ENCODE peak calls at places on chromosomes 5 and 9, in nine cellular contexts. H, P, W, X, A, G, Z, K and R are unnamed samples.

GRCh38 chr9:129584136-129584535 is 36.8 kb downstream of the C9orf50 start:
- DNase-seq in G (peak; percentile 97), K (peak; percentile 92), A (no peak), H (peak; percentile 73), W (peak; percentile 91), Z (peak; percentile 83), X (no peak), P (peak; percentile 80), R (peak; percentile 49)

GRCh38 chr9:129610473-129611301 is 10.2 kb downstream of the C9orf50 start:
- DNase-seq in Z (peak; percentile 69), H (peak; percentile 82), P (peak; percentile 87), K (peak; percentile 92), G (peak; percentile 99), A (peak; percentile 96), W (peak; percentile 77), X (peak; percentile 78), R (peak; percentile 90)

GRCh38 chr5:72988769-72989168 is 32.9 kb downstream of the FCHO2 start:
- DNase-seq in G (no peak), P (no peak), X (no peak), W (peak; percentile 57), A (no peak), Z (no peak), H (no peak), K (no peak), R (no peak)

GRCh38 chr5:154244476-154244875 is 53.9 kb downstream of the GALNT10 start:
- DNase-seq in X (no peak), A (no peak), P (no peak), G (no peak), Z (peak; percentile 22), H (no peak), K (no peak), W (no peak), R (no peak)

GRCh38 chr9:90795879-90796317 is 5.7 kb upstream of the SYK start:
- DNase-seq in H (no peak), X (no peak), G (no peak), W (no peak), A (no peak), P (no peak), K (no peak), Z (no peak), R (no peak)

GRCh38 chr5:115196161-115196560 is 26.5 kb upstream of the TRIM36 start:
- DNase-seq in Z (no peak), W (no peak), G (no peak), H (no peak), K (no peak), X (no peak), P (no peak), A (no peak), R (no peak)

GRCh38 chr5:124238350-124238749 is 508.1 kb downstream of the ZNF608 start:
- DNase-seq in H (no peak), Z (no peak), K (no peak), W (no peak), P (no peak), X (no peak), G (no peak), A (no peak), R (no peak)

GRCh38 chr5:93512799-93513198 is 68.2 kb downstream of the NR2F1-AS1 start:
- DNase-seq in H (no peak), A (no peak), G (no peak), X (no peak), Z (no peak), W (peak; percentile 69), K (no peak), P (no peak), R (no peak)

GRCh38 chr9:100639851-100640250 is 62.0 kb downstream of the CAVIN4 start:
- DNase-seq in Z (no peak), X (no peak), P (no peak), H (no peak), G (no peak), K (no peak), W (no peak), A (no peak), R (no peak)

GRCh38 chr9:119078015-119078414 is 291.2 kb downstream of the BRINP1 start:
- DNase-seq in H (no peak), A (no peak), K (peak; percentile 14), G (no peak), X (no peak), W (no peak), P (no peak), Z (no peak), R (no peak)

GRCh38 chr5:102307232-102307631 is 11.1 kb upstream of the SLCO4C1 start:
- DNase-seq in Z (no peak), G (no peak), K (no peak), X (no peak), P (no peak), A (no peak), W (no peak), H (no peak), R (no peak)

GRCh38 chr9:127629468-127630081 is 17.5 kb downstream of the STXBP1 start:
- DNase-seq in G (peak; percentile 43), X (no peak), Z (no peak), A (no peak), P (no peak), W (no peak), H (no peak), K (peak; percentile 57), R (no peak)
- TF ChIP-seq CTCF in G (peak; percentile 6), X (no peak), Z (no peak), A (no peak), P (peak; percentile 1), W (peak; percentile 12), H (no peak), K (peak; percentile 31), R (no peak)

DNA sequence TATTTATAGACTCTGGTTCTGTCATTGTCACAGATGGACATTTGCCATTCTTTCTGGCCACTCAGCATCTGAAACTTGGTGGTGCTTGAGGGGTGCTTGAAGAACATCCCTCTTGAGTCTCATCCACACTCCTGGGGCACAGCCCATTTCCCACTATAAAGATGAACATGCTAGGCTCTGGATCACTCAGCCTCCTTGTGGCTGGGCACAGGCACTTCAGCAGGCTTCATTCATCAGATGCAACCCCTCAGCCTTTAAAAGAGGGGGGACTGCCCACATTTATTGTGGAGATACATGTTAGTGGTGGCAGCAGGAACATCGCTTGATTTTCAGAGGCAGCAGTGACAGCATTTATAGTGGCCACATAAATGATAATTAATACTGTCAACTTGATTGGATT is 124.7 kb upstream of the NIPBL start:
- DNase-seq in A (no peak), K (peak; percentile 69), P (no peak), W (no peak), Z (no peak), G (no peak), H (no peak), X (no peak), R (no peak)
- TF ChIP-seq CTCF in A (no peak), K (peak; percentile 58), P (no peak), W (no peak), Z (no peak), G (peak; percentile 11), H (no peak), X (peak; percentile 28), R (no peak)

GRCh38 chr9:99578666-99579065 is 243.0 kb upstream of the NR4A3 start:
- DNase-seq in P (no peak), H (no peak), W (no peak), X (no peak), A (no peak), G (no peak), K (no peak), Z (no peak), R (no peak)

GRCh38 chr9:99573883-99574282 is 247.8 kb upstream of the NR4A3 start:
- DNase-seq in X (no peak), K (no peak), Z (peak; percentile 1), G (no peak), W (no peak), P (no peak), H (no peak), A (no peak), R (no peak)

GRCh38 chr9:99577351-99577750 is 244.3 kb upstream of the NR4A3 start:
- DNase-seq in P (no peak), W (no peak), Z (no peak), H (no peak), K (no peak), X (no peak), G (peak; percentile 15), A (no peak), R (no peak)

GRCh38 chr9:99576830-99577229 is 244.9 kb upstream of the NR4A3 start:
- DNase-seq in G (no peak), W (no peak), A (no peak), Z (no peak), P (no peak), H (no peak), K (no peak), X (no peak), R (no peak)

GRCh38 chr9:99576002-99576401 is 245.7 kb upstream of the NR4A3 start:
- DNase-seq in W (no peak), H (no peak), P (no peak), A (no peak), Z (no peak), X (no peak), K (peak; percentile 2), G (no peak), R (no peak)
- TF ChIP-seq CTCF in W (no peak), H (no peak), P (no peak), A (no peak), Z (no peak), X (no peak), K (no peak), G (no peak), R (no peak)

GRCh38 chr5:136061630-136062381 is 33.0 kb downstream of the TGFBI start:
- DNase-seq in A (peak; percentile 61), G (no peak), H (no peak), Z (no peak), W (no peak), K (no peak), P (no peak), X (no peak), R (no peak)
- TF ChIP-seq CTCF in A (no peak), G (no peak), H (no peak), Z (no peak), W (no peak), K (no peak), P (no peak), X (no peak), R (no peak)